ENCODE peak calls at places on chromosomes 3 and 15, in nine cellular contexts. One of them, this sample, is unnamed.

GRCh38 chr3:31472479-31473390 is 60.0 kb upstream of the STT3B start:
- DNase-seq in progenitor cell of endocrine pancreas: no peak
- DNase-seq in stimulated activated CD4-positive, alpha-beta T cell treated with anti-CD3 and anti-CD28 coated beads, TNF-alpha, amount 100 ng/mL, for 24 hours: no peak
- DNase-seq in Peyer's patch: no peak
- DNase-seq in KBM-7: no peak
- DNase-seq in T-helper 1 cell: peak
- DNase-seq in astrocyte of the spinal cord: peak
- DNase-seq in activated CD4-positive, CD25-positive, alpha-beta regulatory T cell treated with anti-CD3 and anti-CD28 coated beads, Interleukin-2, amount 50 U/mL, for 72 hours: no peak
- DNase-seq in A549: no peak
- DNase-seq in this sample: no peak

GRCh38 chr15:89122532-89123525 is 34.6 kb downstream of the ABHD2 start:
- DNase-seq in progenitor cell of endocrine pancreas: no peak
- DNase-seq in stimulated activated CD4-positive, alpha-beta T cell treated with anti-CD3 and anti-CD28 coated beads, TNF-alpha, amount 100 ng/mL, for 24 hours: no peak
- DNase-seq in Peyer's patch: no peak
- DNase-seq in KBM-7: no peak
- DNase-seq in T-helper 1 cell: no peak
- DNase-seq in astrocyte of the spinal cord: no peak
- DNase-seq in activated CD4-positive, CD25-positive, alpha-beta regulatory T cell treated with anti-CD3 and anti-CD28 coated beads, Interleukin-2, amount 50 U/mL, for 72 hours: no peak
- DNase-seq in A549: no peak
- DNase-seq in this sample: no peak

GRCh38 chr3:57234613-57235575 is 7.4 kb downstream of the APPL1 start:
- DNase-seq in progenitor cell of endocrine pancreas: no peak
- DNase-seq in stimulated activated CD4-positive, alpha-beta T cell treated with anti-CD3 and anti-CD28 coated beads, TNF-alpha, amount 100 ng/mL, for 24 hours: no peak
- DNase-seq in Peyer's patch: no peak
- DNase-seq in KBM-7: no peak
- DNase-seq in T-helper 1 cell: no peak
- DNase-seq in astrocyte of the spinal cord: no peak
- DNase-seq in activated CD4-positive, CD25-positive, alpha-beta regulatory T cell treated with anti-CD3 and anti-CD28 coated beads, Interleukin-2, amount 50 U/mL, for 72 hours: no peak
- DNase-seq in A549: no peak
- DNase-seq in this sample: no peak

GRCh38 chr3:4826237-4827100 is 152.8 kb upstream of the BHLHE40 start:
- DNase-seq in progenitor cell of endocrine pancreas: no peak
- DNase-seq in stimulated activated CD4-positive, alpha-beta T cell treated with anti-CD3 and anti-CD28 coated beads, TNF-alpha, amount 100 ng/mL, for 24 hours: no peak
- DNase-seq in Peyer's patch: no peak
- DNase-seq in KBM-7: no peak
- DNase-seq in T-helper 1 cell: no peak
- DNase-seq in astrocyte of the spinal cord: peak
- DNase-seq in activated CD4-positive, CD25-positive, alpha-beta regulatory T cell treated with anti-CD3 and anti-CD28 coated beads, Interleukin-2, amount 50 U/mL, for 72 hours: no peak
- DNase-seq in A549: peak
- DNase-seq in this sample: peak

GRCh38 chr15:36961956-36962355 is 138.4 kb downstream of the MEIS2 start:
- DNase-seq in progenitor cell of endocrine pancreas: no peak
- DNase-seq in stimulated activated CD4-positive, alpha-beta T cell treated with anti-CD3 and anti-CD28 coated beads, TNF-alpha, amount 100 ng/mL, for 24 hours: no peak
- DNase-seq in Peyer's patch: no peak
- DNase-seq in KBM-7: no peak
- DNase-seq in T-helper 1 cell: no peak
- DNase-seq in astrocyte of the spinal cord: peak
- DNase-seq in activated CD4-positive, CD25-positive, alpha-beta regulatory T cell treated with anti-CD3 and anti-CD28 coated beads, Interleukin-2, amount 50 U/mL, for 72 hours: no peak
- DNase-seq in A549: no peak
- DNase-seq in this sample: no peak

GRCh38 chr3:59914251-59914650 is 864.4 kb upstream of the CFAP20DC start:
- DNase-seq in progenitor cell of endocrine pancreas: no peak
- DNase-seq in stimulated activated CD4-positive, alpha-beta T cell treated with anti-CD3 and anti-CD28 coated beads, TNF-alpha, amount 100 ng/mL, for 24 hours: no peak
- DNase-seq in Peyer's patch: no peak
- DNase-seq in KBM-7: no peak
- DNase-seq in T-helper 1 cell: no peak
- DNase-seq in astrocyte of the spinal cord: no peak
- DNase-seq in activated CD4-positive, CD25-positive, alpha-beta regulatory T cell treated with anti-CD3 and anti-CD28 coated beads, Interleukin-2, amount 50 U/mL, for 72 hours: no peak
- DNase-seq in A549: no peak
- DNase-seq in this sample: no peak

GRCh38 chr15:71468715-71469114 is 341.6 kb upstream of the NR2E3 start:
- DNase-seq in progenitor cell of endocrine pancreas: no peak
- DNase-seq in stimulated activated CD4-positive, alpha-beta T cell treated with anti-CD3 and anti-CD28 coated beads, TNF-alpha, amount 100 ng/mL, for 24 hours: no peak
- DNase-seq in Peyer's patch: no peak
- DNase-seq in KBM-7: no peak
- DNase-seq in T-helper 1 cell: no peak
- DNase-seq in astrocyte of the spinal cord: no peak
- DNase-seq in activated CD4-positive, CD25-positive, alpha-beta regulatory T cell treated with anti-CD3 and anti-CD28 coated beads, Interleukin-2, amount 50 U/mL, for 72 hours: no peak
- DNase-seq in A549: no peak
- DNase-seq in this sample: no peak

GRCh38 chr3:149393355-149394165 is 16.1 kb upstream of the TM4SF1 start:
- DNase-seq in progenitor cell of endocrine pancreas: peak
- DNase-seq in stimulated activated CD4-positive, alpha-beta T cell treated with anti-CD3 and anti-CD28 coated beads, TNF-alpha, amount 100 ng/mL, for 24 hours: no peak
- DNase-seq in Peyer's patch: peak
- DNase-seq in KBM-7: peak
- DNase-seq in T-helper 1 cell: peak
- DNase-seq in astrocyte of the spinal cord: peak
- DNase-seq in activated CD4-positive, CD25-positive, alpha-beta regulatory T cell treated with anti-CD3 and anti-CD28 coated beads, Interleukin-2, amount 50 U/mL, for 72 hours: no peak
- DNase-seq in A549: peak
- DNase-seq in this sample: peak

GRCh38 chr3:194323785-194324735 is 27.1 kb downstream of the CPN2 start:
- DNase-seq in progenitor cell of endocrine pancreas: no peak
- DNase-seq in stimulated activated CD4-positive, alpha-beta T cell treated with anti-CD3 and anti-CD28 coated beads, TNF-alpha, amount 100 ng/mL, for 24 hours: no peak
- DNase-seq in Peyer's patch: peak
- DNase-seq in KBM-7: peak
- DNase-seq in T-helper 1 cell: peak
- DNase-seq in astrocyte of the spinal cord: peak
- DNase-seq in activated CD4-positive, CD25-positive, alpha-beta regulatory T cell treated with anti-CD3 and anti-CD28 coated beads, Interleukin-2, amount 50 U/mL, for 72 hours: no peak
- DNase-seq in A549: peak
- DNase-seq in this sample: peak

GRCh38 chr15:59918994-59919951 is 84.8 kb upstream of the FOXB1 start:
- DNase-seq in progenitor cell of endocrine pancreas: no peak
- DNase-seq in stimulated activated CD4-positive, alpha-beta T cell treated with anti-CD3 and anti-CD28 coated beads, TNF-alpha, amount 100 ng/mL, for 24 hours: peak
- DNase-seq in Peyer's patch: no peak
- DNase-seq in KBM-7: no peak
- DNase-seq in T-helper 1 cell: peak
- DNase-seq in astrocyte of the spinal cord: peak
- DNase-seq in activated CD4-positive, CD25-positive, alpha-beta regulatory T cell treated with anti-CD3 and anti-CD28 coated beads, Interleukin-2, amount 50 U/mL, for 72 hours: peak
- DNase-seq in A549: peak
- DNase-seq in this sample: no peak

GRCh38 chr15:90315276-90315982 is 36.7 kb upstream of the ZNF774 start:
- DNase-seq in progenitor cell of endocrine pancreas: no peak
- DNase-seq in stimulated activated CD4-positive, alpha-beta T cell treated with anti-CD3 and anti-CD28 coated beads, TNF-alpha, amount 100 ng/mL, for 24 hours: no peak
- DNase-seq in Peyer's patch: no peak
- DNase-seq in KBM-7: no peak
- DNase-seq in T-helper 1 cell: no peak
- DNase-seq in astrocyte of the spinal cord: peak
- DNase-seq in activated CD4-positive, CD25-positive, alpha-beta regulatory T cell treated with anti-CD3 and anti-CD28 coated beads, Interleukin-2, amount 50 U/mL, for 72 hours: no peak
- DNase-seq in A549: peak
- DNase-seq in this sample: peak

GRCh38 chr3:11514191-11514770 is 129.4 kb downstream of the VGLL4 start:
- DNase-seq in progenitor cell of endocrine pancreas: no peak
- DNase-seq in stimulated activated CD4-positive, alpha-beta T cell treated with anti-CD3 and anti-CD28 coated beads, TNF-alpha, amount 100 ng/mL, for 24 hours: no peak
- DNase-seq in Peyer's patch: no peak
- DNase-seq in KBM-7: peak
- DNase-seq in T-helper 1 cell: no peak
- DNase-seq in astrocyte of the spinal cord: peak
- DNase-seq in activated CD4-positive, CD25-positive, alpha-beta regulatory T cell treated with anti-CD3 and anti-CD28 coated beads, Interleukin-2, amount 50 U/mL, for 72 hours: no peak
- DNase-seq in A549: peak
- DNase-seq in this sample: no peak

GRCh38 chr15:86526938-86527735 is 447.5 kb downstream of the AGBL1 start:
- DNase-seq in progenitor cell of endocrine pancreas: no peak
- DNase-seq in stimulated activated CD4-positive, alpha-beta T cell treated with anti-CD3 and anti-CD28 coated beads, TNF-alpha, amount 100 ng/mL, for 24 hours: no peak
- DNase-seq in Peyer's patch: no peak
- DNase-seq in KBM-7: no peak
- DNase-seq in T-helper 1 cell: no peak
- DNase-seq in astrocyte of the spinal cord: no peak
- DNase-seq in activated CD4-positive, CD25-positive, alpha-beta regulatory T cell treated with anti-CD3 and anti-CD28 coated beads, Interleukin-2, amount 50 U/mL, for 72 hours: no peak
- DNase-seq in A549: no peak
- DNase-seq in this sample: no peak

This sample was measured in transverse colon.